ENCODE peak calls at places on chromosomes 12 and 14, in six cellular contexts. E is A549, M is lower lobe of right lung, I is tibial artery, P is lung, L is lower leg skin. R is an unnamed sample.

GRCh38 chr14:92573761-92574498 is 60.3 kb downstream of the RIN3 start:
- DNase-seq in E (no peak), M (no peak), I (peak; percentile 44), P (no peak), L (no peak), R (no peak)

GRCh38 chr12:107515446-107515958 is 170.1 kb upstream of the PWP1 start:
- DNase-seq in E (peak; percentile 89), M (no peak), I (peak; percentile 77), P (peak; percentile 57), L (peak; percentile 84), R (peak; percentile 22)

GRCh38 chr12:19387182-19387581 is 52.1 kb upstream of the AEBP2 start:
- DNase-seq in E (no peak), M (no peak), I (no peak), P (no peak), L (no peak), R (no peak)

GRCh38 chr14:89669209-89669608 is 252.2 kb upstream of the FOXN3 start:
- DNase-seq in E (no peak), M (peak; percentile 51), I (peak; percentile 66), P (no peak), L (no peak), R (no peak)

GRCh38 chr12:47725893-47726292 is 603 bp upstream of the ENDOU start:
- DNase-seq in E (no peak), M (no peak), I (no peak), P (no peak), L (no peak), R (peak; percentile 67)

GRCh38 chr12:8780389-8780788 is 42.0 kb upstream of the A2ML1 start:
- DNase-seq in E (peak; percentile 58), M (no peak), I (no peak), P (no peak), L (no peak), R (no peak)

GRCh38 chr12:120110550-120111501 is 5.7 kb downstream of the RAB35 start:
- DNase-seq in E (no peak), M (peak; percentile 88), I (peak; percentile 84), P (peak; percentile 65), L (peak; percentile 59), R (no peak)

GRCh38 chr12:40915172-40915571 is 222.9 kb downstream of the CNTN1 start:
- DNase-seq in E (no peak), M (no peak), I (no peak), P (no peak), L (no peak), R (no peak)

GRCh38 chr12:111606651-111607232 is 7.6 kb upstream of the ATXN2 start:
- DNase-seq in E (no peak), M (no peak), I (no peak), P (no peak), L (no peak), R (no peak)

GRCh38 chr14:92945959-92946846 is 23.3 kb downstream of the CHGA start:
- DNase-seq in E (peak; percentile 91), M (peak; percentile 78), I (no peak), P (peak; percentile 66), L (peak; percentile 43), R (peak; percentile 22)

GRCh38 chr12:121504505-121504904 is 76.3 kb downstream of the KDM2B start:
- DNase-seq in E (no peak), M (no peak), I (no peak), P (no peak), L (no peak), R (no peak)

GRCh38 chr12:121503395-121503794 is 77.4 kb downstream of the KDM2B start:
- DNase-seq in E (no peak), M (no peak), I (no peak), P (no peak), L (no peak), R (no peak)

GRCh38 chr12:121495746-121496145 is 85.1 kb downstream of the KDM2B start:
- DNase-seq in E (no peak), M (no peak), I (no peak), P (no peak), L (no peak), R (no peak)

GRCh38 chr12:121501946-121502345 is 78.9 kb downstream of the KDM2B start:
- DNase-seq in E (no peak), M (no peak), I (no peak), P (no peak), L (no peak), R (no peak)

DNA sequence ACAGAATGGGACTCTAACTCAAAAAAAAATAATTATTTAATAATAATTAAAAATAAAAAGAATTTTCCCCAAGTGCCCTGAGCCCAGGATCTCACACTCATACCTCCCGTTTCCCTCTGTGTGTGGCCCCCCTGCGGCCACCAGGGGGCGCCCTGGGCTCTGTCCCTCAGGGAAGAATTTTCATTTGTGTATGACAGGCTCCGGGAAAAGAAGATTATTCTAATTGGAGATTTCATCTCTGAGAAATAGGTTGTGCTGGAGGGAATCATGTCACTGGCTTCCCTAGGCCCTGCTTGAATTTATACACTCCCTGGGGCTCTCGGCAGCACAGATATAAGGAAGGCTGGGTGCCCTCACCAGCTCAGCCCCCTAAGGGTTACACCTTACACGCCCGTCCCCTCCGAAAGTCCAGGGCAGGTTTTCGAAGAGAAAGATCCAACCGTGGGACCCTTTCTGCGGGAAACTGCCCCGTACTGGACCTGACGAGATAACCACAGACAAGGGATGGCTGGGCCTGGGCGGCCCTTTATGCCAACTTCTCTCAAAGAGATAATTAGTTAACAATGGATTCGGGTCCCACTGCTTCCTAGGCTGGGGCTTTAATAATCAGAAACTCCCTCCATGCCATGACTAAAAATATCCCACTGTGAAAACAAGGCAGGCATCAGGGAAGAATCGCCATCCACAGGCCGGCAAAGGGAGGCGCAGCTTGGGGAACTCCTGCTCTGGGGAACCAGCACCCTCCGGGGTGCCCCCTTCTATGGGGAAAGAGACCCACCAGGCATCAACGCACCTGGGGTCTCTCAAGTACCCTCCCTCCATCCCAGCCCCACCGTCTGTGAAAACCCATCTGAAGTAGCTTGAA is 80.7 kb downstream of the KDM2B start:
- DNase-seq in E (peak; percentile 65), M (peak; percentile 81), I (peak; percentile 85), P (peak; percentile 77), L (peak; percentile 74), R (peak; percentile 15)
- H3K4me3 ChIP-seq in E (no peak overlapping the region), M (peak overlapping the region; percentile 14), I (peak overlapping the region; percentile 50), P (no peak overlapping the region), L (no peak overlapping the region), R (no peak overlapping the region)

GRCh38 chr12:2986876-2987275 is 27.7 kb downstream of the TEAD4 start:
- DNase-seq in E (no peak), M (no peak), I (no peak), P (no peak), L (no peak), R (no peak)
- H3K4me3 ChIP-seq in E (no peak overlapping the region), M (no peak overlapping the region), I (no peak overlapping the region), P (no peak overlapping the region), L (no peak overlapping the region), R (no peak overlapping the region)

DNA sequence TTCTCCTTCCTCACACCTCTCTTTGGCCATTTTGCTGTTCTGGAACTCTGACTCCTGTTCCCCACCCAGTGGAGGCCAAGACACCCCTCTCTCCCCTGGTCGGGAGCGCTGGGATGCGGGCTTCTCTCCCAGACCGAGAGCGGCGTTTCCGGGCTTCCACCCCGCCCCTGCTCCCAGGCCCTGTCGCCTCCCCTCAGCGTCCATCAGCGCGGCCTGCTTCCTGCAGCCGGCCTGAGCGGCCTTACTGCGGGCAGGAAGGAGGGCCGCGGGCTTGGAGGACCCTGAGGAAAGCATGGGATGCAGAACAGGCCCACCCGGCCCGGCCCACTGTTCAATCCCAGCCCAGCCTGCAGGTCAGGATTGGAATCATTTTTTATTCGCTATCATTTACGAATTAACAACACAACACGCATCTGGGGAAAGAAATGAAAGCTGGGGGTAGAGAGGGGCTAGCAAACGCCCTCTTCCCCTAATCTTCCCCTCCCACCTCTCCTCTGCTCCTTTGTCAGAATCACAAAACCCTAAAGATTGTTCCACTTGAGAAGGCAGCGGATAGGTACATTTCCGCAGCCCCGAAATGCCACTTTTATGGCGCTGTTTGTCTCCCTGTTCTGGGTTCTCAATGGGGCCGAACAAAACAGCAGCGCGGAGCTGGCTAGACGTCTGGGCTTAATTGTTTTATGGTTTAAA is 3.8 kb upstream of the HOXC8 start:
- DNase-seq in E (no peak), M (no peak), I (no peak), P (no peak), L (no peak), R (no peak)
- H3K4me3 ChIP-seq in E (no peak overlapping the region), M (no peak overlapping the region), I (peak overlapping the region; percentile 64), P (no peak overlapping the region), L (no peak overlapping the region), R (no peak overlapping the region)

GRCh38 chr14:34710744-34711143 is 3.6 kb downstream of the CFL2 start:
- DNase-seq in E (no peak), M (no peak), I (no peak), P (no peak), L (no peak), R (no peak)

GRCh38 chr14:34711808-34712712 is 2.3 kb downstream of the CFL2 start:
- DNase-seq in E (no peak), M (no peak), I (no peak), P (no peak), L (no peak), R (no peak)

GRCh38 chr14:34710006-34710405 is 4.4 kb downstream of the CFL2 start:
- DNase-seq in E (no peak), M (no peak), I (no peak), P (no peak), L (no peak), R (no peak)

GRCh38 chr14:34713122-34713680 is 1.2 kb downstream of the CFL2 start:
- DNase-seq in E (no peak), M (no peak), I (no peak), P (no peak), L (no peak), R (no peak)

GRCh38 chr14:34711169-34711568 is 3.2 kb downstream of the CFL2 start:
- DNase-seq in E (peak; percentile 48), M (no peak), I (no peak), P (no peak), L (no peak), R (peak; percentile 93)
- H3K4me3 ChIP-seq in E (peak overlapping the region; percentile 15), M (no peak overlapping the region), I (peak overlapping the region; percentile 69), P (no peak overlapping the region), L (no peak overlapping the region), R (peak overlapping the region; percentile 0)

DNA sequence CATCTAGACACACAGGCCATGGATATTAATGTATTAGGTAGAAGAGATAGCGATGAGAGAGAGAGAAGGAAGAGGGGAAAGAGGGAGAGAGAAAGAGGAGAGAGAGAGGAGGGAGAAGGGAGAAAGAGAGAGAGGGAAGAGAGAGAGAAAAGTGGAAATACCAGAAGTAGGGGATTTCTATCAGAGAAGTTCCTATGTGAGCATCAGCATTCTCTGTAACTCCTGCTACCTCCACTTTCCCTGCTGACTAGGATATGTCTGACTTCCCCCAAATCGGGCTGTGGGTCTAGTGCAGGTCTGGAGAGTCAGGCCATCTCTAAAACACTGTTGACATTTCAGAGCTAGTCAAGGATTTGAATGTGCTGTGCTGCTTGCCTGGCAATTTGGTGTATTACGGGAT is 3.6 kb downstream of the ARHGDIB start:
- DNase-seq in E (no peak), M (no peak), I (no peak), P (no peak), L (no peak), R (no peak)
- H3K4me3 ChIP-seq in E (no peak overlapping the region), M (peak overlapping the region; percentile 59), I (peak overlapping the region; percentile 13), P (no peak overlapping the region), L (no peak overlapping the region), R (no peak overlapping the region)